ENCODE peak calls at places on chromosomes 16 and 17, in ten cellular contexts. Q is midbrain, E is T-helper 1 cell, K is NCI-H510A treated with DMSO at 0.1 percent for 48 hours, F is AG04450, W is AG04449, P is HTR-8/SVneo, A is germinal center, H is fibroblast of lung, X is AG09309. N is an unnamed sample.

GRCh38 chr17:6071528-6072065 is 1.4 kb downstream of the WSCD1 start:
- DNase-seq in Q (no peak), E (no peak), K (no peak), F (no peak), W (no peak), P (no peak), A (no peak), H (no peak), X (no peak), N (no peak)

GRCh38 chr17:68246271-68247028 is 1.4 kb upstream of the AMZ2 start:
- DNase-seq in Q (no peak), E (no peak), K (no peak), F (no peak), W (no peak), P (no peak), A (no peak), H (no peak), X (no peak), N (no peak)

GRCh38 chr17:49703557-49704277 is 4.0 kb downstream of the SLC35B1 start:
- DNase-seq in Q (peak; percentile 64), E (peak; percentile 35), K (peak; percentile 13), F (no peak), W (peak; percentile 3), P (peak; percentile 51), A (no peak), H (peak; percentile 49), X (peak; percentile 11), N (peak; percentile 9)

GRCh38 chr16:30780021-30780420 is 7.0 kb downstream of the ZNF629 start:
- DNase-seq in Q (no peak), E (no peak), K (no peak), F (no peak), W (no peak), P (no peak), A (no peak), H (no peak), X (no peak), N (no peak)

GRCh38 chr16:30005341-30006094 is 5.3 kb downstream of the DOC2A start:
- DNase-seq in Q (peak; percentile 13), E (peak; percentile 26), K (peak; percentile 76), F (no peak), W (no peak), P (peak; percentile 64), A (peak; percentile 78), H (peak; percentile 45), X (no peak), N (no peak)

GRCh38 chr16:4882261-4882632 is 35.0 kb downstream of the UBN1 start:
- DNase-seq in Q (no peak), E (no peak), K (no peak), F (no peak), W (no peak), P (no peak), A (no peak), H (peak; percentile 56), X (no peak), N (no peak)

GRCh38 chr17:48441231-48441711 is 11.3 kb upstream of the SKAP1 start:
- DNase-seq in Q (no peak), E (peak; percentile 90), K (no peak), F (no peak), W (no peak), P (no peak), A (peak; percentile 69), H (no peak), X (no peak), N (no peak)

GRCh38 chr16:66278604-66279262 is 87.8 kb upstream of the CDH5 start:
- DNase-seq in Q (no peak), E (no peak), K (peak; percentile 36), F (no peak), W (no peak), P (no peak), A (no peak), H (no peak), X (no peak), N (no peak)

GRCh38 chr16:25996052-25996451 is 304.3 kb downstream of the HS3ST4 start:
- DNase-seq in Q (no peak), E (no peak), K (no peak), F (no peak), W (no peak), P (no peak), A (no peak), H (no peak), X (no peak), N (no peak)

GRCh38 chr16:49727611-49728010 is 128.3 kb downstream of the ZNF423 start:
- DNase-seq in Q (no peak), E (no peak), K (no peak), F (no peak), W (no peak), P (no peak), A (no peak), H (no peak), X (no peak), N (no peak)

GRCh38 chr17:55409030-55409800 is 12.4 kb downstream of the MMD start:
- DNase-seq in Q (no peak), E (no peak), K (no peak), F (no peak), W (no peak), P (no peak), A (no peak), H (no peak), X (no peak), N (no peak)

GRCh38 chr16:17552351-17552750 is 81.6 kb upstream of the XYLT1 start:
- DNase-seq in Q (no peak), E (no peak), K (no peak), F (no peak), W (no peak), P (no peak), A (no peak), H (no peak), X (no peak), N (no peak)

GRCh38 chr17:6479626-6480324 is 35.5 kb downstream of the PIMREG start:
- DNase-seq in Q (no peak), E (no peak), K (no peak), F (no peak), W (no peak), P (no peak), A (no peak), H (no peak), X (no peak), N (no peak)

GRCh38 chr17:185445-186138 is 4.1 kb upstream of the DOC2B start:
- DNase-seq in Q (no peak), E (peak; percentile 50), K (no peak), F (no peak), W (no peak), P (no peak), A (no peak), H (no peak), X (no peak), N (no peak)

GRCh38 chr17:41812176-41813038 is at the start of gene FKBP10:
- DNase-seq in Q (peak; percentile 59), E (no peak), K (peak; percentile 95), F (peak; percentile 80), W (no peak), P (peak; percentile 94), A (peak; percentile 43), H (peak; percentile 91), X (no peak), N (peak; percentile 41)

GRCh38 chr17:14784997-14785696 is 480.0 kb downstream of the PMP22 start:
- DNase-seq in Q (no peak), E (no peak), K (no peak), F (no peak), W (no peak), P (no peak), A (peak; percentile 57), H (no peak), X (no peak), N (no peak)

GRCh38 chr16:13733561-13733960 is 186.4 kb upstream of the ERCC4 start:
- DNase-seq in Q (no peak), E (no peak), K (no peak), F (no peak), W (no peak), P (no peak), A (no peak), H (no peak), X (no peak), N (no peak)

GRCh38 chr17:42846594-42847280 is 2.4 kb downstream of the AOC2 start:
- DNase-seq in Q (no peak), E (no peak), K (no peak), F (no peak), W (no peak), P (no peak), A (no peak), H (peak; percentile 57), X (peak; percentile 20), N (no peak)